ENCODE peak calls at places on chromosome X, in nine cellular contexts. T is NCI-H748 treated with DMSO at 0.1 percent for 48 hours; C is BJ; E is stimulated activated CD4-positive, alpha-beta T cell treated with anti-CD3 and anti-CD28 coated beads, Interleukin-2, amount 100 ng/mL, for 4 hours; M is NCI-H526 treated with DMSO at 0.1 percent for 48 hours; I is HFFc6; D is activated CD4-positive, alpha-beta T cell treated with anti-CD3 and anti-CD28 coated beads, Interleukin-2, amount 10 ng/mL, durations not matched to agents 7 days and 5 days; S is NCI-H2081; V is epithelial cell of esophagus. X is an unnamed sample.

GRCh38 chrX:21973321-21974010 is 33.0 kb downstream of the SMS start:
- DNase-seq in E (no peak), V (no peak), T (no peak), S (no peak), I (no peak), C (no peak), M (no peak), D (no peak), X (no peak)

GRCh38 chrX:119477812-119478232 is 9.6 kb downstream of the SLC25A5 start:
- DNase-seq in T (no peak), S (no peak), I (peak), E (no peak), V (peak), M (no peak), D (no peak), C (peak), X (peak)

GRCh38 chrX:133305348-133305747 is 87.2 kb upstream of the TFDP3 start:
- DNase-seq in E (no peak), V (no peak), S (no peak), C (no peak), D (no peak), T (no peak), M (no peak), I (no peak), X (no peak)

GRCh38 chrX:112888916-112889315 is 48.3 kb upstream of the AMOT start:
- DNase-seq in S (peak), T (no peak), C (no peak), E (no peak), I (no peak), D (no peak), V (no peak), M (no peak), X (no peak)

GRCh38 chrX:16828126-16828908 is 41.8 kb downstream of the RBBP7 start:
- DNase-seq in E (no peak), I (peak), C (no peak), V (peak), D (no peak), S (no peak), T (no peak), M (no peak), X (peak)

GRCh38 chrX:151176351-151176750 is at the start of gene GPR50:
- DNase-seq in D (no peak), T (peak), I (no peak), C (no peak), V (no peak), M (no peak), S (no peak), E (no peak), X (no peak)

GRCh38 chrX:74536142-74537010 is 78.0 kb downstream of the RLIM start:
- DNase-seq in I (peak), T (peak), V (peak), E (no peak), D (peak), C (peak), S (peak), M (peak), X (peak)

GRCh38 chrX:38327007-38327774 is at the start of gene RPGR:
- DNase-seq in T (peak), M (peak), C (peak), V (peak), I (peak), E (peak), S (peak), D (peak), X (peak)

GRCh38 chrX:150649096-150649870 is 43.9 kb upstream of the MTMR1 start:
- DNase-seq in M (no peak), E (no peak), V (no peak), C (peak), D (no peak), S (no peak), I (peak), T (no peak), X (no peak)

GRCh38 chrX:23317799-23318724 is 16.6 kb upstream of the PTCHD1 start:
- DNase-seq in V (peak), D (peak), T (peak), C (no peak), M (no peak), E (no peak), I (no peak), S (peak), X (peak)

GRCh38 chrX:131830400-131831184 is 192.5 kb upstream of the STK26 start:
- DNase-seq in T (peak), I (peak), E (peak), V (peak), S (peak), M (peak), C (no peak), D (peak), X (peak)

GRCh38 chrX:19386679-19387078 is 43.0 kb downstream of the PDHA1 start:
- DNase-seq in I (no peak), V (no peak), D (no peak), C (no peak), E (no peak), T (no peak), S (no peak), M (no peak), X (no peak)

GRCh38 chrX:23012162-23012561 is 12.4 kb downstream of the DDX53 start:
- DNase-seq in V (no peak), E (no peak), C (no peak), T (no peak), D (no peak), I (no peak), S (no peak), M (no peak), X (no peak)

GRCh38 chrX:116972362-116972761 is 509.6 kb upstream of the CT83 start:
- DNase-seq in T (no peak), M (no peak), D (no peak), S (no peak), V (no peak), C (no peak), E (no peak), I (no peak), X (no peak)

GRCh38 chrX:68989865-68990606 is 161.2 kb downstream of the EFNB1 start:
- DNase-seq in I (peak), V (peak), T (no peak), C (peak), S (no peak), M (no peak), D (no peak), E (no peak), X (peak)

GRCh38 chrX:48520976-48521352 is 644 bp upstream of the EBP start:
- DNase-seq in M (no peak), V (no peak), I (no peak), E (no peak), C (no peak), T (no peak), D (no peak), S (no peak), X (peak)

GRCh38 chrX:128335671-128336070 is 283.5 kb upstream of the ACTRT1 start:
- DNase-seq in E (no peak), T (no peak), V (no peak), M (no peak), C (no peak), I (no peak), S (no peak), D (no peak), X (no peak)

GRCh38 chrX:75327607-75328006 is 53.7 kb downstream of the UPRT start:
- DNase-seq in E (no peak), V (no peak), D (no peak), I (no peak), C (no peak), T (no peak), S (no peak), M (no peak), X (no peak)

GRCh38 chrX:7746861-7747260 is 96.1 kb upstream of the VCX start:
- DNase-seq in I (no peak), C (peak), D (no peak), V (peak), E (no peak), T (no peak), M (no peak), S (no peak), X (peak)

GRCh38 chrX:118536687-118537461 is 41.3 kb downstream of the DOCK11 start:
- DNase-seq in I (no peak), D (peak), E (no peak), T (no peak), V (no peak), M (no peak), S (no peak), C (no peak), X (no peak)

GRCh38 chrX:80808854-80809493 is 703 bp downstream of the BRWD3 start:
- DNase-seq in V (peak), C (no peak), T (peak), M (peak), D (peak), E (no peak), S (peak), I (no peak), X (no peak)

GRCh38 chrX:23386726-23387125 is 52.1 kb downstream of the PTCHD1 start:
- DNase-seq in D (no peak), T (no peak), M (no peak), E (no peak), I (no peak), V (peak), C (no peak), S (no peak), X (no peak)

GRCh38 chrX:6778547-6779231 is 243.8 kb upstream of the VCX3A start:
- DNase-seq in I (no peak), T (no peak), C (no peak), E (no peak), S (no peak), V (no peak), M (peak), D (no peak), X (no peak)

GRCh38 chrX:77061533-77061932 is 385.7 kb upstream of the FGF16 start:
- DNase-seq in T (no peak), M (no peak), D (no peak), C (no peak), S (no peak), V (no peak), E (no peak), I (no peak), X (no peak)